ENCODE peak calls at places on chromosomes 16 and 17, in seven cellular contexts. F is HAP-1; J is NCI-H2107; Z is fibroblast of villous mesenchyme; B is NCI-H524; T is central memory CD4-positive, alpha-beta T cell; X is stimulated activated CD8-positive, alpha-beta memory T cell treated with anti-CD3 and anti-CD28 coated beads, Interleukin-4, amount 100 ng/mL, for 1 hour. R is an unnamed sample.

GRCh38 chr17:10513284-10514067 is 4.9 kb downstream of the MYH1 start:
- DNase-seq in F (no peak), J (no peak), Z (peak; percentile 23), B (no peak), T (no peak), X (no peak), R (no peak)

GRCh38 chr16:50396770-50397525 is 28.2 kb upstream of the BRD7 start:
- DNase-seq in F (no peak), J (no peak), Z (no peak), B (no peak), T (no peak), X (no peak), R (no peak)

GRCh38 chr16:68490829-68491575 is 42.7 kb upstream of the SMPD3 start:
- DNase-seq in F (no peak), J (peak; percentile 48), Z (no peak), B (no peak), T (no peak), X (no peak), R (no peak)

GRCh38 chr17:46744441-46744840 is 74.1 kb downstream of the WNT3 start:
- DNase-seq in F (peak; percentile 96), J (no peak), Z (no peak), B (no peak), T (no peak), X (no peak), R (no peak)

GRCh38 chr16:84314373-84314772 is 19.7 kb downstream of the WFDC1 start:
- DNase-seq in F (no peak), J (no peak), Z (no peak), B (no peak), T (no peak), X (no peak), R (no peak)

GRCh38 chr16:25177831-25178688 is 38.7 kb upstream of the AQP8 start:
- DNase-seq in F (no peak), J (no peak), Z (peak; percentile 66), B (no peak), T (no peak), X (no peak), R (no peak)

GRCh38 chr16:3358884-3359283 is 3.2 kb downstream of the OR2C1 start:
- DNase-seq in F (no peak), J (no peak), Z (no peak), B (no peak), T (no peak), X (no peak), R (no peak)

GRCh38 chr17:19386276-19386863 is 620 bp downstream of the MFAP4 start:
- DNase-seq in F (no peak), J (no peak), Z (peak; percentile 90), B (peak; percentile 28), T (no peak), X (no peak), R (no peak)

GRCh38 chr16:88378401-88378800 is 4.4 kb upstream of the ZNF469 start:
- DNase-seq in F (no peak), J (no peak), Z (no peak), B (no peak), T (no peak), X (no peak), R (no peak)

GRCh38 chr17:62791235-62792121 is 16.6 kb downstream of the MARCHF10 start:
- DNase-seq in F (no peak), J (no peak), Z (peak; percentile 90), B (no peak), T (no peak), X (no peak), R (no peak)

GRCh38 chr16:81697321-81697885 is 81.7 kb upstream of the PLCG2 start:
- DNase-seq in F (peak; percentile 4), J (no peak), Z (peak; percentile 68), B (peak; percentile 25), T (no peak), X (peak; percentile 36), R (peak; percentile 22)

GRCh38 chr17:49872776-49873377 is 25.0 kb upstream of the TAC4 start:
- DNase-seq in F (no peak), J (no peak), Z (no peak), B (no peak), T (no peak), X (no peak), R (no peak)

GRCh38 chr16:47905771-47906170 is 250.0 kb downstream of the ABCC12 start:
- DNase-seq in F (no peak), J (no peak), Z (no peak), B (no peak), T (no peak), X (no peak), R (no peak)

GRCh38 chr16:85566502-85567100 is 46.5 kb upstream of the GSE1 start:
- DNase-seq in F (peak; percentile 80), J (no peak), Z (no peak), B (no peak), T (no peak), X (no peak), R (no peak)

GRCh38 chr17:14198013-14198412 is 38.6 kb downstream of the CDRT15 start:
- DNase-seq in F (no peak), J (no peak), Z (peak; percentile 6), B (no peak), T (no peak), X (no peak), R (no peak)

GRCh38 chr16:77951788-77952187 is 70.6 kb upstream of the CLEC3A start:
- DNase-seq in F (no peak), J (peak; percentile 19), Z (no peak), B (peak; percentile 71), T (no peak), X (no peak), R (peak; percentile 0)

GRCh38 chr16:26791166-26791565 is 275.6 kb upstream of the C16orf82 start:
- DNase-seq in F (no peak), J (no peak), Z (no peak), B (no peak), T (no peak), X (no peak), R (no peak)

GRCh38 chr16:74942977-74943918 is 41.7 kb downstream of the WDR59 start:
- DNase-seq in F (no peak), J (no peak), Z (no peak), B (no peak), T (no peak), X (no peak), R (no peak)

GRCh38 chr16:48367443-48368049 is 17.7 kb downstream of the SIAH1 start:
- DNase-seq in F (no peak), J (no peak), Z (no peak), B (no peak), T (no peak), X (no peak), R (no peak)

GRCh38 chr16:30602595-30603277 is 7.5 kb downstream of the ZNF689 start:
- DNase-seq in F (no peak), J (no peak), Z (peak; percentile 24), B (no peak), T (no peak), X (no peak), R (no peak)

GRCh38 chr17:40536731-40537171 is 28.5 kb downstream of the CCR7 start:
- DNase-seq in F (no peak), J (no peak), Z (peak; percentile 57), B (no peak), T (no peak), X (no peak), R (no peak)

GRCh38 chr17:38798614-38799500 is 499 bp downstream of the PIP4K2B start:
- DNase-seq in F (peak; percentile 11), J (no peak), Z (peak; percentile 58), B (peak; percentile 27), T (peak; percentile 53), X (peak; percentile 21), R (peak; percentile 36)

GRCh38 chr16:70374213-70374612 is 27.5 kb downstream of the DDX19A start:
- DNase-seq in F (no peak), J (no peak), Z (no peak), B (no peak), T (no peak), X (no peak), R (no peak)

GRCh38 chr17:13297198-13297597 is 279.4 kb upstream of the ELAC2 start:
- DNase-seq in F (no peak), J (no peak), Z (no peak), B (no peak), T (no peak), X (no peak), R (no peak)

GRCh38 chr16:70395345-70395901 is 43.5 kb downstream of the ST3GAL2 start:
- DNase-seq in F (peak; percentile 34), J (no peak), Z (peak; percentile 50), B (no peak), T (peak; percentile 41), X (peak; percentile 31), R (peak; percentile 63)

GRCh38 chr16:66923247-66923851 is 2.0 kb downstream of the RRAD start:
- DNase-seq in F (no peak), J (peak; percentile 63), Z (no peak), B (peak; percentile 88), T (no peak), X (no peak), R (no peak)

GRCh38 chr16:86961133-86961720 is 356.0 kb downstream of the C16orf95 start:
- DNase-seq in F (no peak), J (no peak), Z (no peak), B (peak; percentile 14), T (no peak), X (no peak), R (no peak)

GRCh38 chr17:17481860-17482259 is 5.1 kb downstream of the MED9 start:
- DNase-seq in F (no peak), J (no peak), Z (peak; percentile 4), B (no peak), T (no peak), X (no peak), R (no peak)

GRCh38 chr17:40020146-40020545 is 4.9 kb downstream of the CSF3 start:
- DNase-seq in F (no peak), J (no peak), Z (no peak), B (no peak), T (no peak), X (no peak), R (no peak)

GRCh38 chr17:1347681-1348318 is 52.2 kb downstream of the YWHAE start:
- DNase-seq in F (no peak), J (no peak), Z (peak; percentile 79), B (no peak), T (peak; percentile 10), X (no peak), R (no peak)

GRCh38 chr16:89737341-89738071 is 16.2 kb downstream of the ZNF276 start:
- DNase-seq in F (no peak), J (no peak), Z (no peak), B (no peak), T (peak; percentile 82), X (no peak), R (peak; percentile 33)

GRCh38 chr17:50872710-50873424 is 6.7 kb upstream of the TOB1 start:
- DNase-seq in F (no peak), J (no peak), Z (peak; percentile 78), B (no peak), T (peak; percentile 53), X (peak; percentile 38), R (no peak)

GRCh38 chr17:63040816-63041215 is 74.8 kb downstream of the TANC2 start:
- DNase-seq in F (peak; percentile 23), J (no peak), Z (no peak), B (no peak), T (no peak), X (no peak), R (no peak)

GRCh38 chr17:16439303-16439791 is 24.0 kb downstream of the TRPV2 start:
- DNase-seq in F (no peak), J (no peak), Z (peak; percentile 56), B (no peak), T (peak; percentile 39), X (no peak), R (no peak)

GRCh38 chr17:45287526-45288264 is 25.8 kb upstream of the SPATA32 start:
- DNase-seq in F (no peak), J (peak; percentile 31), Z (no peak), B (peak; percentile 93), T (no peak), X (no peak), R (no peak)